ENCODE peak calls at places on chromosomes 6 and 20, in five cellular contexts. One of them, this sample, is unnamed.

GRCh38 chr6:132399376-132400074 is 1.8 kb downstream of the MOXD1 start:
- DNase-seq in HepG2: no peak
- DNase-seq in K562: no peak
- DNase-seq in GM12878: no peak
- DNase-seq in HCT116: no peak
- DNase-seq in this sample: no peak

GRCh38 chr20:17936791-17937687 is 31.6 kb downstream of the SNX5 start:
- DNase-seq in HepG2: no peak
- DNase-seq in GM12878: no peak
- DNase-seq in HCT116: no peak
- DNase-seq in K562: no peak
- DNase-seq in this sample: no peak

GRCh38 chr6:36239710-36240256 is 30.1 kb upstream of the PNPLA1 start:
- DNase-seq in K562: no peak
- DNase-seq in HepG2: peak; percentile 34
- DNase-seq in HCT116: no peak
- DNase-seq in GM12878: no peak
- DNase-seq in this sample: no peak

GRCh38 chr6:126077810-126078791 is 91.8 kb downstream of the TRMT11 start:
- DNase-seq in HCT116: no peak
- DNase-seq in K562: no peak
- DNase-seq in HepG2: no peak
- DNase-seq in GM12878: no peak
- DNase-seq in this sample: no peak

GRCh38 chr20:37903317-37904007 is 535 bp downstream of the VSTM2L start:
- DNase-seq in HepG2: no peak
- DNase-seq in GM12878: no peak
- DNase-seq in HCT116: no peak
- DNase-seq in K562: peak; percentile 60
- DNase-seq in this sample: peak; percentile 74

GRCh38 chr20:63071541-63072181 is 64.9 kb upstream of the BHLHE23 start:
- DNase-seq in HCT116: no peak
- DNase-seq in GM12878: no peak
- DNase-seq in HepG2: no peak
- DNase-seq in K562: peak; percentile 82
- DNase-seq in this sample: peak; percentile 29

GRCh38 chr6:8481727-8482126 is 46.4 kb upstream of the SLC35B3 start:
- DNase-seq in HepG2: no peak
- DNase-seq in K562: no peak
- DNase-seq in GM12878: no peak
- DNase-seq in HCT116: no peak
- DNase-seq in this sample: no peak

GRCh38 chr6:154706389-154706788 is 26.8 kb upstream of the SCAF8 start:
- DNase-seq in HCT116: no peak
- DNase-seq in GM12878: no peak
- DNase-seq in HepG2: no peak
- DNase-seq in K562: no peak
- DNase-seq in this sample: no peak

GRCh38 chr6:34015576-34015975 is 130.3 kb downstream of the GRM4 start:
- DNase-seq in HCT116: no peak
- DNase-seq in HepG2: no peak
- DNase-seq in GM12878: no peak
- DNase-seq in K562: no peak
- DNase-seq in this sample: no peak

GRCh38 chr6:89392823-89393222 is 19.2 kb downstream of the RRAGD start:
- DNase-seq in HCT116: no peak
- DNase-seq in GM12878: no peak
- DNase-seq in HepG2: no peak
- DNase-seq in K562: no peak
- DNase-seq in this sample: no peak

GRCh38 chr6:85472744-85473143 is 22.9 kb downstream of the NT5E start:
- DNase-seq in HCT116: no peak
- DNase-seq in GM12878: no peak
- DNase-seq in K562: no peak
- DNase-seq in HepG2: no peak
- DNase-seq in this sample: no peak

GRCh38 chr6:35248965-35249364 is 10.6 kb upstream of the ZNF76 start:
- DNase-seq in K562: no peak
- DNase-seq in HCT116: no peak
- DNase-seq in HepG2: no peak
- DNase-seq in GM12878: no peak
- DNase-seq in this sample: no peak

GRCh38 chr6:47047479-47048411 is 5.6 kb upstream of the ADGRF1 start:
- DNase-seq in HCT116: peak; percentile 89
- DNase-seq in HepG2: peak; percentile 95
- DNase-seq in GM12878: peak; percentile 11
- DNase-seq in K562: peak; percentile 35
- DNase-seq in this sample: peak; percentile 59

GRCh38 chr20:19185083-19185482 is 27.4 kb upstream of the SLC24A3 start:
- DNase-seq in K562: no peak
- DNase-seq in HepG2: no peak
- DNase-seq in GM12878: no peak
- DNase-seq in HCT116: no peak
- DNase-seq in this sample: no peak

GRCh38 chr6:166776571-166776970 is 149.5 kb upstream of the RPS6KA2 start:
- DNase-seq in GM12878: no peak
- DNase-seq in HCT116: no peak
- DNase-seq in HepG2: no peak
- DNase-seq in K562: no peak
- DNase-seq in this sample: no peak

GRCh38 chr6:24004062-24004461 is 122.0 kb upstream of the NRSN1 start:
- DNase-seq in K562: no peak
- DNase-seq in HCT116: no peak
- DNase-seq in HepG2: no peak
- DNase-seq in GM12878: no peak
- DNase-seq in this sample: no peak

GRCh38 chr20:35968930-35969329 is 540 bp downstream of the CNBD2 start:
- DNase-seq in GM12878: no peak
- DNase-seq in HepG2: no peak
- DNase-seq in K562: no peak
- DNase-seq in HCT116: no peak
- DNase-seq in this sample: no peak

GRCh38 chr20:62666736-62667529 is 24.6 kb downstream of the SLCO4A1 start:
- DNase-seq in K562: no peak
- DNase-seq in HepG2: peak; percentile 100
- DNase-seq in HCT116: no peak
- DNase-seq in GM12878: no peak
- DNase-seq in this sample: no peak

GRCh38 chr6:42316390-42316970 is 98.8 kb upstream of the MRPS10 start:
- DNase-seq in HepG2: no peak
- DNase-seq in K562: no peak
- DNase-seq in GM12878: peak; percentile 12
- DNase-seq in HCT116: no peak
- DNase-seq in this sample: peak; percentile 15

GRCh38 chr6:137357263-137357947 is 136.8 kb downstream of the OLIG3 start:
- DNase-seq in K562: no peak
- DNase-seq in HepG2: peak; percentile 100
- DNase-seq in GM12878: no peak
- DNase-seq in HCT116: no peak
- DNase-seq in this sample: no peak

GRCh38 chr20:63955281-63955845 is 853 bp downstream of the UCKL1 start:
- DNase-seq in HCT116: no peak
- DNase-seq in GM12878: no peak
- DNase-seq in HepG2: peak; percentile 33
- DNase-seq in K562: peak; percentile 65
- DNase-seq in this sample: no peak

GRCh38 chr6:43953256-43953655 is 174.0 kb downstream of the MRPL14 start:
- DNase-seq in GM12878: no peak
- DNase-seq in HepG2: no peak
- DNase-seq in K562: no peak
- DNase-seq in HCT116: no peak
- DNase-seq in this sample: no peak

GRCh38 chr20:25863536-25864325 is 167.1 kb upstream of the ZNF337 start:
- DNase-seq in GM12878: no peak
- DNase-seq in HCT116: no peak
- DNase-seq in K562: no peak
- DNase-seq in HepG2: peak; percentile 45
- DNase-seq in this sample: no peak

GRCh38 chr6:137218473-137218916 is 690 bp downstream of the IFNGR1 start:
- DNase-seq in K562: peak; percentile 39
- DNase-seq in GM12878: peak; percentile 66
- DNase-seq in HepG2: peak; percentile 36
- DNase-seq in HCT116: no peak
- DNase-seq in this sample: no peak

GRCh38 chr20:3209023-3209945 is at the start of gene ITPA:
- DNase-seq in K562: peak; percentile 73
- DNase-seq in GM12878: no peak
- DNase-seq in HepG2: peak; percentile 75
- DNase-seq in HCT116: no peak
- DNase-seq in this sample: no peak
- TF ChIP-seq JUND in K562: no peak
- TF ChIP-seq JUND in GM12878: no peak
- TF ChIP-seq JUND in HepG2: no peak
- TF ChIP-seq JUND in HCT116: no peak
- TF ChIP-seq JUND in this sample: no peak

GRCh38 chr6:16767765-16768514 is 6.7 kb upstream of the ATXN1 start:
- DNase-seq in HCT116: no peak
- DNase-seq in HepG2: no peak
- DNase-seq in K562: no peak
- DNase-seq in GM12878: no peak
- DNase-seq in this sample: no peak

GRCh38 chr6:16765235-16765634 is 4.0 kb upstream of the ATXN1 start:
- DNase-seq in HCT116: no peak
- DNase-seq in GM12878: no peak
- DNase-seq in K562: no peak
- DNase-seq in HepG2: no peak
- DNase-seq in this sample: no peak

GRCh38 chr6:16766836-16767745 is 5.8 kb upstream of the ATXN1 start:
- DNase-seq in HCT116: no peak
- DNase-seq in K562: no peak
- DNase-seq in HepG2: no peak
- DNase-seq in GM12878: no peak
- DNase-seq in this sample: no peak

GRCh38 chr6:16764188-16764950 is 3.1 kb upstream of the ATXN1 start:
- DNase-seq in HepG2: peak; percentile 53
- DNase-seq in GM12878: no peak
- DNase-seq in K562: no peak
- DNase-seq in HCT116: no peak
- DNase-seq in this sample: no peak

DNA sequence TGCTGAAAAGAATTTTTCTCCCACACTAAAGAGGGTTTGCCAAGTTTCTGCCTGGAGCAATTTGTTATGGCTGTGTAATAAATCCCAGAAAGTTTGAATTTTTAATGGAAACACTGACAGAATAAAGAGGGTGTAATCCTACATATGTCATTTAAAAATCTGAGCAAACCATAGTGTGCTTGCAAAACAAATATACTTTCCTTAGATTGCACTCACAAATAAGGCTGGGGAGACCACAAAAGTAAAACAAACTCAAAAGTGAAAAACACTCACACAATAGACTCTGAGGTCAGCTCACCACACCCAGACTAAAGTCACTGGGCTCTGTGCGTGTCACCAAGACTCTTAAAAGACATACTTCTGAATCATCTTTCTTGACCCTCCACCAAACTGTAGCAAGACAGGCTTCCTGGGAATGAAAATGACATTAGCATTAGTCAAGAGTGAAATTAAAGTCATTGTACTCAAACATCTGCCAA is 4.8 kb upstream of the ATXN1 start:
- DNase-seq in HepG2: no peak
- DNase-seq in GM12878: no peak
- DNase-seq in HCT116: peak; percentile 83
- DNase-seq in K562: no peak
- DNase-seq in this sample: no peak
- H3K4me1 ChIP-seq in HepG2: peaks cover 49% of the 10 kb centered on the region
- H3K4me1 ChIP-seq in GM12878: peaks cover 3% of the 10 kb centered on the region
- H3K4me1 ChIP-seq in HCT116: peaks cover 74% of the 10 kb centered on the region
- H3K4me1 ChIP-seq in K562: peaks cover 18% of the 10 kb centered on the region
- H3K4me1 ChIP-seq in this sample: peaks cover 1% of the 10 kb centered on the region

GRCh38 chr6:117311310-117311709 is 46.0 kb downstream of the VGLL2 start:
- DNase-seq in GM12878: no peak
- DNase-seq in K562: no peak
- DNase-seq in HCT116: no peak
- DNase-seq in HepG2: no peak
- DNase-seq in this sample: no peak

GRCh38 chr6:117317261-117317660 is 51.9 kb downstream of the VGLL2 start:
- DNase-seq in GM12878: no peak
- DNase-seq in HCT116: peak; percentile 13
- DNase-seq in HepG2: peak; percentile 39
- DNase-seq in K562: no peak
- DNase-seq in this sample: no peak
- TF ChIP-seq SP1 in GM12878: no peak
- TF ChIP-seq SP1 in HCT116: no peak
- TF ChIP-seq SP1 in HepG2: no peak
- TF ChIP-seq SP1 in K562: no peak
- TF ChIP-seq SP1 in this sample: no peak

GRCh38 chr6:106192824-106193223 is 106.7 kb downstream of the PRDM1 start:
- DNase-seq in HCT116: peak; percentile 70
- DNase-seq in K562: no peak
- DNase-seq in HepG2: no peak
- DNase-seq in GM12878: no peak
- DNase-seq in this sample: no peak
- TF ChIP-seq JUND in HCT116: peak; percentile 81
- TF ChIP-seq JUND in K562: no peak
- TF ChIP-seq JUND in HepG2: no peak
- TF ChIP-seq JUND in GM12878: no peak
- TF ChIP-seq JUND in this sample: no peak

GRCh38 chr6:56756219-56756789 is 113.6 kb upstream of the DST start:
- DNase-seq in HepG2: no peak
- DNase-seq in HCT116: no peak
- DNase-seq in K562: no peak
- DNase-seq in GM12878: no peak
- DNase-seq in this sample: no peak

GRCh38 chr6:56756791-56757582 is 114.3 kb upstream of the DST start:
- DNase-seq in K562: no peak
- DNase-seq in HepG2: no peak
- DNase-seq in GM12878: no peak
- DNase-seq in HCT116: no peak
- DNase-seq in this sample: no peak

GRCh38 chr6:56758120-56758519 is 115.4 kb upstream of the DST start:
- DNase-seq in HepG2: no peak
- DNase-seq in GM12878: no peak
- DNase-seq in K562: no peak
- DNase-seq in HCT116: no peak
- DNase-seq in this sample: no peak

GRCh38 chr6:56758553-56758952 is 115.9 kb upstream of the DST start:
- DNase-seq in HepG2: no peak
- DNase-seq in GM12878: no peak
- DNase-seq in HCT116: no peak
- DNase-seq in K562: no peak
- DNase-seq in this sample: no peak

DNA sequence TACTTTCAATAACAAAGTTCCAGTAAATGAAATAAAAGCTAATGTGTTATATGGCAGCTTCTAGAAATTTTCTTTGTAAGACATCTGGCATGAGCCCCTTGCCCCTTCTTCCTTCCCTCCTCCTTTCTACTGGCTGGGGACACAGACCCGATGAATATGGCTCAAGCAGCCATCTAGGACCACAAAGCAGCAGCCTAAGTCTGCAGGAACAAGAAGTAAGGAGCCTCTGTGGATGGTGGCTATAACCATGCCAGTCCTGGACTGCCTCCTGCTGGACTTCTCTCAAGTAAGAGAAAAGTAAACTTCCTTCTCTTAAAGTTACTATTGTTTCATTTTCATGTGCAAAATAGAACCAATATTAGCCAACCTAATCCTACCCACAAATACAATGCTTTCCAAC is 114.9 kb upstream of the DST start:
- DNase-seq in K562: no peak
- DNase-seq in HepG2: peak; percentile 72
- DNase-seq in GM12878: no peak
- DNase-seq in HCT116: no peak
- DNase-seq in this sample: no peak
- H3K4me1 ChIP-seq in K562: no peaks in the 10 kb centered on the region
- H3K4me1 ChIP-seq in HepG2: no peaks in the 10 kb centered on the region
- H3K4me1 ChIP-seq in GM12878: peaks cover 76% of the 10 kb centered on the region
- H3K4me1 ChIP-seq in HCT116: peaks cover 80% of the 10 kb centered on the region
- H3K4me1 ChIP-seq in this sample: no peaks in the 10 kb centered on the region

This sample was measured in H1.